ENCODE peak calls at places on chromosomes 6 and 20, in seven cellular contexts. V is AG04450, H is B cell, J is left ventricle myocardium inferior, I is ovary, K is upper lobe of left lung, Q is lower leg skin. F is an unnamed sample.

GRCh38 chr20:61560361-61560853 is 308.3 kb downstream of the CDH4 start:
- DNase-seq in J (no peak), V (no peak), K (peak; percentile 49), Q (no peak), I (no peak), H (no peak), F (no peak)

GRCh38 chr6:26292709-26293108 is 72.3 kb upstream of the BTN3A2 start:
- DNase-seq in K (no peak), Q (no peak), J (no peak), H (no peak), V (no peak), I (no peak), F (no peak)

GRCh38 chr6:139919107-139920026 is 544.9 kb upstream of the CITED2 start:
- DNase-seq in K (no peak), V (no peak), Q (no peak), J (no peak), H (no peak), I (no peak), F (no peak)

GRCh38 chr6:151434369-151434768 is 17.6 kb downstream of the RMND1 start:
- DNase-seq in J (no peak), V (no peak), Q (no peak), I (no peak), K (no peak), H (no peak), F (no peak)

GRCh38 chr20:43191946-43192847 is 2.5 kb upstream of the PTPRT start:
- DNase-seq in K (no peak), J (no peak), I (no peak), V (no peak), H (no peak), Q (no peak), F (no peak)

GRCh38 chr6:134564705-134565104 is 246.8 kb upstream of the SGK1 start:
- DNase-seq in V (no peak), K (no peak), Q (no peak), H (no peak), I (no peak), J (no peak), F (no peak)

GRCh38 chr6:6057442-6058053 is 50.8 kb upstream of the NRN1 start:
- DNase-seq in Q (no peak), V (no peak), J (no peak), K (no peak), I (no peak), H (peak; percentile 41), F (no peak)

GRCh38 chr6:27547157-27548075 is 74.5 kb upstream of the ZNF184 start:
- DNase-seq in V (peak; percentile 20), K (no peak), Q (no peak), H (no peak), J (no peak), I (no peak), F (no peak)

GRCh38 chr6:109671721-109672120 is 19.3 kb downstream of the AK9 start:
- DNase-seq in Q (no peak), K (no peak), J (no peak), V (no peak), H (no peak), I (no peak), F (no peak)

GRCh38 chr20:61922936-61923335 is 142.7 kb downstream of the TAF4 start:
- DNase-seq in V (no peak), K (no peak), H (no peak), Q (no peak), I (no peak), J (no peak), F (no peak)

GRCh38 chr20:36728986-36729385 is 16.9 kb downstream of the NDRG3 start:
- DNase-seq in Q (no peak), J (no peak), K (no peak), H (no peak), I (no peak), V (no peak), F (no peak)
- TF ChIP-seq CTCF in Q (no peak), J (no peak), K (no peak), H (no peak), I (no peak), V (peak; percentile 29), F (no peak)

GRCh38 chr6:150333592-150333954 is 35.2 kb upstream of the IYD start:
- DNase-seq in H (no peak), I (no peak), K (no peak), Q (no peak), V (no peak), J (no peak), F (no peak)
- TF ChIP-seq CTCF in H (no peak), I (no peak), K (no peak), Q (no peak), V (no peak), J (no peak), F (no peak)

DNA sequence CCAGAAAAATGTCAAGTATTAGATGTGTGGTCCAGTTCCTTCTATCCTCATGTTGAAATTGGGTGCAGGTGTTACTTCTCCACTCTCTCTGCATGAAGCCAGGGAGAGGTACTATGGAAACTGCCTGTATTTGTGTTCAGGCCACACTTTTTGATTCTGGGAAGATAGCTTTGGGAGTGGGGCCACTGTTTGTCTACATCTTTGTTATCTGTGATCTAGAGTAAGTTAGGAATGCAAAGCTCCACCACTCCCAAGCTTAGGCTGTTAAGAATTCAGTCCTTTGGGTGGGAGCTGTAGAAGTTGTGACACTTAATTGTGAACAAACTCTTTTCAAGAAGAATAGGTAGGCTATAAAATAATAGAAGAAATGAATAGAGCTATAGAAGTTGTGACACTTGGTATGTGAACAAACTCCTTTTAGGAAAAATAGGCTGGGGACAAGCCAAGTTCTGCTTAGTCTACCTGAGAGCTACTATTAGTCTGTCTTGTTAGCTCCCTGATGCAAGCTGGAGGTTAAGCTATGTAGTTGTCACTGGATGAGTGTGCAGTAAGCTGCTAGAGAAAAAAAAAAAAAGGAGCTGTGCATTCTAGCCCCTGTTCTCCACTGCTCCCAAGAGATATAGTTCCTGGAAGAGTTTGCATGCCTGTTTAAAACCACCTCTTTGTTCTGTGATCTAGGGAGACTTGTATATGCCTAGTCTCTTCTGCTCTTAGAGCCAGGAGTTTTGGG is 7.1 kb upstream of the GFRAL start:
- DNase-seq in K (no peak), H (no peak), Q (no peak), J (no peak), V (no peak), I (no peak), F (no peak)
- TF ChIP-seq CTCF in K (no peak), H (no peak), Q (no peak), J (no peak), V (no peak), I (no peak), F (no peak)

GRCh38 chr20:2911200-2911599 is 37.9 kb downstream of the PTPRA start:
- DNase-seq in K (no peak), V (no peak), I (no peak), H (no peak), J (no peak), Q (no peak), F (no peak)

GRCh38 chr20:2909953-2910352 is 36.7 kb downstream of the PTPRA start:
- DNase-seq in K (no peak), H (no peak), Q (no peak), J (no peak), V (no peak), I (no peak), F (no peak)

GRCh38 chr20:2917266-2917665 is 44.0 kb downstream of the PTPRA start:
- DNase-seq in I (no peak), Q (no peak), K (no peak), H (no peak), J (no peak), V (no peak), F (no peak)

GRCh38 chr20:2918096-2919049 is 45.1 kb downstream of the PTPRA start:
- DNase-seq in I (no peak), V (no peak), K (no peak), H (no peak), Q (no peak), J (no peak), F (no peak)

GRCh38 chr20:2914160-2914559 is 40.9 kb downstream of the PTPRA start:
- DNase-seq in Q (no peak), H (no peak), V (no peak), J (no peak), I (no peak), K (no peak), F (no peak)
- TF ChIP-seq CTCF in Q (no peak), H (no peak), V (no peak), J (no peak), I (no peak), K (no peak), F (no peak)

GRCh38 chr6:42962096-42962495 is 1.5 kb downstream of the GNMT start:
- DNase-seq in J (no peak), H (no peak), K (no peak), Q (peak; percentile 57), V (no peak), I (no peak), F (no peak)

GRCh38 chr6:42961020-42961470 is 491 bp downstream of the GNMT start:
- DNase-seq in I (no peak), V (no peak), H (no peak), K (no peak), Q (no peak), J (no peak), F (no peak)

GRCh38 chr6:42962502-42963178 is 2.1 kb downstream of the GNMT start:
- DNase-seq in K (no peak), Q (peak; percentile 50), H (no peak), J (no peak), V (no peak), I (no peak), F (no peak)

GRCh38 chr6:42963179-42963854 is 2.8 kb downstream of the GNMT start:
- DNase-seq in V (no peak), H (no peak), I (no peak), Q (peak; percentile 57), J (no peak), K (no peak), F (no peak)

DNA sequence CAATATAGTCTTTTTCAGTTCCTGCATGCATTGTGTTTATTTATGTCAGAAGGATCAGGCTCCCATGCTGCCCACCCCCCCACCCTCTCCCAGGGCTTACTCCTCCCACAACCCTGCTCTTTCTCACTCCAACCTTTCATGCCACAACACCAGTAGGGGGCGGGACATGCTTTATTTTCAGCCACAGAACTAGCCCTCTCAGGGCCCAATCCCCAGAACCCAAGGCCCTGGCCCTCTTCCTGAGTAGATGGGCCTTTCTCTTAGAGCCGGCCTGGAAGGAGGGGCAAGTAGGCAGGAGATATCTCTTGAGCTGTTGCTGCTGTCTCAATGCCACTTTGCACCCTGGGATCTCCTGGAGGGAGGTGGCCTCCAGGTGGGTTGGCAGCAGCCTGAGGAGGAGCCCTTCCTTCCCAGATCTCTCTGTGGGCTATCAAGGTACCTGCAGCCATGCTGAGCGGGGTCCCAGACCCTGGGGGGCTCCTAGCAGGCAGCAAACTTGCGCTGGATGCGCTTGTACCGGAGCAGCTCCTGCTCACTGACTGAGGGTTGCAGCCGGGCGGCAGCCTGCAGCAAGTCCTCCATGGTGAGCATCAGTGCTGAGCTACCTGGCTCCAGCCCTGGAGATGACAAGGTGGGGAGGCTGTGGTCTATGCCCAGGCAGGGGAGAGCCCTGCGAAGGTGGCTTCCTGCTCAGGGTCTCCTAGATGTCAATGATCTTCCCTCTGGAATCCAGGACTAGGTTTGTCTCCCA is 3.5 kb downstream of the GNMT start:
- DNase-seq in H (no peak), K (no peak), V (peak; percentile 20), J (no peak), Q (no peak), I (no peak), F (no peak)
- TF ChIP-seq CTCF in H (no peak), K (no peak), V (peak; percentile 41), J (no peak), Q (no peak), I (no peak), F (peak; percentile 17)